ENCODE peak calls at places on chromosomes 7 and 10, in four cellular contexts. H is RWPE1, R is astrocyte of the spinal cord, K is hepatocyte. L is an unnamed sample.
A peak's percentile ranks its signal among the peaks of the same experiment; 100 is the strongest.

GRCh38 chr10:43923328-43923727 is 274.6 kb upstream of the ZNF32 start:
- DNase-seq in H (no peak), R (no peak), K (peak; percentile 1), L (no peak)

GRCh38 chr10:27513451-27514191 is 9.5 kb downstream of the RAB18 start:
- DNase-seq in H (peak; percentile 25), K (no peak), R (peak; percentile 75), L (no peak)

GRCh38 chr10:28367865-28368541 is 65.1 kb upstream of the MPP7 start:
- DNase-seq in R (no peak), H (peak; percentile 14), K (no peak), L (peak; percentile 53)

GRCh38 chr10:124743188-124744046 is 761 bp downstream of the FAM53B start:
- DNase-seq in K (peak; percentile 41), R (peak; percentile 39), H (peak; percentile 51), L (peak; percentile 58)

GRCh38 chr7:149685455-149685854 is 87.9 kb downstream of the ZNF467 start:
- DNase-seq in K (no peak), R (no peak), H (no peak), L (no peak)

GRCh38 chr7:5559586-5559985 is 136.0 kb upstream of the TNRC18 start:
- DNase-seq in H (no peak), R (no peak), K (no peak), L (no peak)

GRCh38 chr7:45901566-45901965 is 13.3 kb downstream of the IGFBP1 start:
- DNase-seq in H (no peak), R (no peak), K (no peak), L (no peak)

GRCh38 chr7:143487566-143487965 is 9.9 kb downstream of the TAS2R41 start:
- DNase-seq in H (no peak), K (peak; percentile 51), R (no peak), L (no peak)

GRCh38 chr10:34049469-34049868 is 715.0 kb upstream of the NRP1 start:
- DNase-seq in R (peak; percentile 14), H (no peak), K (no peak), L (no peak)

GRCh38 chr7:151834281-151835035 is 42.5 kb downstream of the PRKAG2 start:
- DNase-seq in R (no peak), K (no peak), H (no peak), L (no peak)

GRCh38 chr10:89295597-89295996 is 6.2 kb upstream of the IFIT2 start:
- DNase-seq in K (peak; percentile 18), R (peak; percentile 64), H (no peak), L (no peak)

GRCh38 chr7:152180587-152180986 is 155.1 kb downstream of the GALNT11 start:
- DNase-seq in R (no peak), K (peak; percentile 11), H (no peak), L (no peak)

GRCh38 chr7:27677912-27678612 is 15.4 kb upstream of the HIBADH start:
- DNase-seq in K (peak; percentile 76), R (peak; percentile 95), H (peak; percentile 96), L (no peak)

GRCh38 chr7:24284699-24285506 is 913 bp downstream of the NPY start:
- DNase-seq in R (no peak), H (no peak), K (peak; percentile 11), L (no peak)

GRCh38 chr10:2146079-2146478 is 408.8 kb upstream of the ADARB2 start:
- DNase-seq in K (no peak), R (no peak), H (no peak), L (no peak)

GRCh38 chr7:150954201-150954985 is 23.7 kb downstream of the KCNH2 start:
- DNase-seq in H (no peak), R (no peak), K (no peak), L (no peak)

GRCh38 chr7:55140221-55140980 is 121.6 kb downstream of the EGFR start:
- DNase-seq in K (peak; percentile 35), H (peak; percentile 50), R (peak; percentile 48), L (peak; percentile 77)

GRCh38 chr10:126935263-126935946 is 30.2 kb downstream of the DOCK1 start:
- DNase-seq in H (no peak), K (no peak), R (peak; percentile 29), L (no peak)

GRCh38 chr10:22561909-22562308 is 152.5 kb downstream of the PIP4K2A start:
- DNase-seq in K (no peak), R (no peak), H (no peak), L (no peak)

GRCh38 chr10:33337335-33337854 is 2.9 kb upstream of the NRP1 start:
- DNase-seq in K (peak; percentile 29), R (peak; percentile 81), H (peak; percentile 15), L (no peak)

GRCh38 chr7:70595741-70596574 is 536.0 kb upstream of the GALNT17 start:
- DNase-seq in R (no peak), H (no peak), K (peak; percentile 36), L (peak; percentile 75)

GRCh38 chr7:26100940-26101339 is 51.1 kb upstream of the NFE2L3 start:
- DNase-seq in R (no peak), K (no peak), H (no peak), L (no peak)

GRCh38 chr7:81211204-81211603 is 292.4 kb upstream of the SEMA3C start:
- DNase-seq in R (no peak), K (no peak), H (no peak), L (no peak)

GRCh38 chr7:47336178-47337020 is 245.5 kb downstream of the TNS3 start:
- DNase-seq in H (peak; percentile 95), R (no peak), K (no peak), L (no peak)

GRCh38 chr7:141271451-141271850 is 197.6 kb downstream of the TMEM178B start:
- DNase-seq in K (no peak), H (no peak), R (no peak), L (no peak)

GRCh38 chr10:124323806-124324205 is 94.9 kb downstream of the OAT start:
- DNase-seq in K (no peak), H (no peak), R (no peak), L (no peak)

DNA sequence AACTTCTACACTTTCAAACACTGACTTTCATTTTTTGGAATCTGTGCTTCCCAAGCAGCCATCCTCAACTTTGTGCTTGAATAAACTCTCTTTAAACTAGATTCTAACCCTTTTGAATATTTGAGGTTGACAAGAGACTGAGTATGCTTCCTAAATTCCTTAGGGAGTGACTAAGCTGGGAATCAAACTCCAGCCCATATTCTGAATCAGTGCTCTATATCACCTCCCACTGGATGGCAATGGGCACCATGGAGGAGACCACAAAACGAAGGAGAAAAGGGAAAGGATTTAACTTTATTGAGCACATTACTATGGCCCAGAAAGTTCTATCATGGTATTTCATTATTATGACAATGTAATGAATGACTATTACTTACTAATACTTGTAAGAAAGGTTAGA is 17.2 kb upstream of the SLC26A4 start:
- DNase-seq in R (peak; percentile 70), H (no peak), K (no peak), L (no peak)
- TF ChIP-seq CTCF in R (peak; percentile 53), H (no peak), K (no peak), L (no peak)

GRCh38 chr10:102009801-102010425 is 46.1 kb downstream of the ARMH3 start:
- DNase-seq in R (peak; percentile 90), K (peak; percentile 86), H (peak; percentile 91), L (peak; percentile 75)
- TF ChIP-seq CTCF in R (peak; percentile 98), K (peak; percentile 95), H (peak; percentile 95), L (peak; percentile 95)

DNA sequence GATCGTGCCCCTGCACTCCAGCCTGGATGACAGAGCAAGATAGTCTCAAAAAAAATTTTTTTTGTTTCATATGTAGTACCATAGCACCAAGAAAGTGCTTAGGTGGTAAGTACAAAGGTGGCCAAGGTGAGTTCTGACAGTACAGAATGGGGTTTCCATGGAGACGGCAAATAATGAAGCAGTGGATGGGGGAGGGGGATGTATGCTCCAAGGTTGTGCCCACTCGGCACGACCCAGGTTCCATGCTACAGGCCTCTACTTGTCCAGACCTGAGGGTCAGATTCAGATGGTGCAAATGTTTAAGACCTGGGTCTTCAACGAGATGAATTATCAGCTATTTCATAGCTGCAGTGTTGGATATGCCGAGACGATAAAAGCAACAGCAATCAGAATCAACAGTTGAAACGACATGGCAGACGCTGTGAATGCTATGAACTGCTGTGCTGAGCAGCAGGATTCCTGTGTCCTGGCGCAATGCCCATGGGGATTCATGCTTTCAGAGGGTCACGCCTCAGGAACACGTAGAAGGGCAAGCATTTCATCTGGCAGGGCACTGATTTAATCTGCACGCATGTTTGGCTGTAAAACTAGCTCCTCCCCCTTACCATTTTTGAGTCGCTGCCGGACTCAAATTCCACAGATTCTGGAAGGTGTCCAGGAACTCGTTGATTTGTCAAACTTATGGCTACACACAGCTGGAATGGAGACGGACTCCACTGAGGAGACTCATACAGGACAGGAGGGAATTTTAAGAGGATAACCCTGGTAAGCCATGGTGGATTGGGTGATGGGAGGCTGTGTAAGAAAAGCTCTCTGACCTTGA is 256.5 kb downstream of the FRMD4A start:
- DNase-seq in R (peak; percentile 98), H (peak; percentile 94), K (peak; percentile 88), L (no peak)
- TF ChIP-seq CTCF in R (no peak), H (no peak), K (no peak), L (no peak)

GRCh38 chr10:59622320-59622901 is 87.2 kb downstream of the SLC16A9 start:
- DNase-seq in R (peak; percentile 71), H (peak; percentile 30), K (peak; percentile 82), L (peak; percentile 27)
- TF ChIP-seq CTCF in R (peak; percentile 48), H (peak; percentile 61), K (peak; percentile 66), L (peak; percentile 54)